ENCODE peak calls at places on chromosomes 1 and 21, in four cellular contexts. P is neural progenitor cell, M is fibroblast of the aortic adventitia, T is cardiac muscle cell. Q is an unnamed sample.

GRCh38 chr1:100752806-100753205 is 33.3 kb downstream of the VCAM1 start:
- DNase-seq in M (no peak), P (no peak), T (peak; percentile 72), Q (no peak)

GRCh38 chr21:27885296-27885711 is 918.4 kb upstream of the ADAMTS5 start:
- DNase-seq in M (no peak), T (no peak), P (no peak), Q (no peak)

GRCh38 chr1:41533016-41533730 is 48.7 kb upstream of the EDN2 start:
- DNase-seq in M (no peak), P (no peak), T (no peak), Q (no peak)

GRCh38 chr1:34872133-34872503 is 12.6 kb upstream of the SMIM12 start:
- DNase-seq in P (no peak), M (no peak), T (no peak), Q (no peak)

GRCh38 chr1:1630191-1630964 is 1.6 kb upstream of the MMP23B start:
- DNase-seq in T (peak; percentile 91), P (peak; percentile 78), M (peak; percentile 25), Q (peak; percentile 92)

GRCh38 chr1:27999055-27999454 is 39.3 kb downstream of the XKR8 start:
- DNase-seq in T (no peak), M (no peak), P (no peak), Q (no peak)

GRCh38 chr1:12314328-12314903 is 84.6 kb downstream of the VPS13D start:
- DNase-seq in M (peak; percentile 68), P (no peak), T (peak; percentile 60), Q (peak; percentile 13)

GRCh38 chr21:26528882-26529281 is 44.2 kb downstream of the CYYR1 start:
- DNase-seq in P (no peak), M (no peak), T (no peak), Q (no peak)

GRCh38 chr1:21201650-21202049 is 25.0 kb upstream of the EIF4G3 start:
- DNase-seq in T (no peak), M (no peak), P (no peak), Q (no peak)

GRCh38 chr21:26883768-26884167 is 38.6 kb upstream of the ADAMTS1 start:
- DNase-seq in P (no peak), M (peak; percentile 37), T (peak; percentile 39), Q (no peak)

GRCh38 chr1:241849345-241849695 is 1.3 kb downstream of the EXO1 start:
- DNase-seq in P (peak; percentile 5), M (no peak), T (no peak), Q (no peak)
- H3K4me3 ChIP-seq in P (peak overlapping the region; percentile 98), M (peak overlapping the region; percentile 88), T (peak overlapping the region; percentile 71), Q (no peak overlapping the region)

GRCh38 chr1:43566382-43567035 is 35.8 kb downstream of the PTPRF start:
- DNase-seq in T (no peak), M (no peak), P (no peak), Q (no peak)

GRCh38 chr1:43569175-43569574 is 38.5 kb downstream of the PTPRF start:
- DNase-seq in T (no peak), M (no peak), P (no peak), Q (no peak)

GRCh38 chr1:43563779-43564616 is 33.3 kb downstream of the PTPRF start:
- DNase-seq in M (peak; percentile 17), P (no peak), T (peak; percentile 60), Q (no peak)

GRCh38 chr1:43565600-43566360 is 35.1 kb downstream of the PTPRF start:
- DNase-seq in M (peak; percentile 33), T (peak; percentile 75), P (peak; percentile 91), Q (no peak)

GRCh38 chr1:43564617-43565348 is 34.1 kb downstream of the PTPRF start:
- DNase-seq in M (no peak), P (no peak), T (no peak), Q (no peak)
- H3K4me3 ChIP-seq in M (no peak overlapping the region), P (no peak overlapping the region), T (no peak overlapping the region), Q (peak overlapping the region; percentile 19)

GRCh38 chr21:31873696-31874599 is 1.1 kb downstream of the HUNK start:
- DNase-seq in T (peak; percentile 18), M (no peak), P (peak; percentile 82), Q (peak; percentile 4)

GRCh38 chr21:31872452-31873274 is at the start of gene HUNK:
- DNase-seq in M (peak; percentile 10), T (peak; percentile 44), P (peak; percentile 86), Q (no peak)

GRCh38 chr21:31870472-31870871 is 2.3 kb upstream of the HUNK start:
- DNase-seq in P (no peak), T (no peak), M (no peak), Q (no peak)

GRCh38 chr21:31873275-31873695 is 465 bp downstream of the HUNK start:
- DNase-seq in M (no peak), P (peak; percentile 66), T (no peak), Q (no peak)

GRCh38 chr21:31872072-31872451 is 758 bp upstream of the HUNK start:
- DNase-seq in M (no peak), T (no peak), P (no peak), Q (no peak)
- H3K4me3 ChIP-seq in M (no peak overlapping the region), T (peak overlapping the region; percentile 95), P (peak overlapping the region; percentile 99), Q (no peak overlapping the region)

DNA sequence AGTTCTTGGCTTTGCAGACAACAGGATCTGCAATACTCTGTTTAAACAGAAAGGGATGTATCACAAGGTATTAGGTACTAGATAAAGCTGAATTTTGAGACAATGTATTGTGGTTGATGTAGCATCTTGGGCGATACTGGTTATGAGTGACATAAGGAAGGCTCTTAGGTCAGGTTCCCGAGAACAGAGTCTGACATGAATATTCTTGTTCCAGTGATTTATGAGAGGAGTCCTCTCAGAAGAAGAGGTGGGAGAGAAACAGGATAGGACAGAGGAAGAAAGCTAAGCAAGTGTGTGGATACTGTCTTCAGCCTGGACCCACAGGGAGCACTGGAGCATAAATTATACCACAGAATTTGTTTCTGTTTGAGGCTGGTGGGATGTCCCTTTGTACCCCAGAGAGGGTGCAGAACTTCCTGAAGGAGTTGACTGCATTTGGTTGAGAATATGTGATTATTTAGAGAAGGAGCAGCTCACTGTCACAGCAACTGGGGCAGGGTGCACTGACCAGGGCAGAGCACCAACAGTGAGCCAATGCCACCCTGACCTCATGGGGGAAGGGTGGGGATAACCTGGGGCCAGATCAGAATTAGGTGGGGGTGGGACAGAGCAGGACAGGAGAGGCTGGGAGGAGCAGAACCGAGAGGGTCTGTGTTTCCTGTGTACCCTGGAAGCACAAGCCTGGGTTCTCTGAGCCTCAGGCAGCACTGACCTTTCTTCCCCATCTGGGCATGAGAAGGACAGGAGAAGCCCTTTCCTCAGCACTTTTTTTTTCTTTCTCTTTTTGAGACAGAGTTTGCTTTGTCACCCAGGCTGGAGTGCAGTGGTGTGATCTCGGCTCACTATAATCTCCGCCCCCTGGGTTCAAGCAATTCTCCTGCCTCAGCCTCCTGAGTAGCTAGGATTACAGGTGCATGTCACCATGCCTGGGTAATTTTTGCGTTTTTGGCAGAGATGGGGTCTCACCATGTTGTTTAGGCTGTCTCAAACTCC is 36.3 kb upstream of the SLC6A9 start:
- DNase-seq in P (no peak), M (no peak), T (no peak), Q (no peak)
- H3K4me3 ChIP-seq in P (no peak overlapping the region), M (no peak overlapping the region), T (no peak overlapping the region), Q (no peak overlapping the region)

GRCh38 chr1:222455188-222455879 is 92.6 kb downstream of the HHIPL2 start:
- DNase-seq in M (peak; percentile 92), P (peak; percentile 82), T (peak; percentile 88), Q (peak; percentile 69)
- H3K4me3 ChIP-seq in M (peak overlapping the region; percentile 9), P (no peak overlapping the region), T (no peak overlapping the region), Q (no peak overlapping the region)

DNA sequence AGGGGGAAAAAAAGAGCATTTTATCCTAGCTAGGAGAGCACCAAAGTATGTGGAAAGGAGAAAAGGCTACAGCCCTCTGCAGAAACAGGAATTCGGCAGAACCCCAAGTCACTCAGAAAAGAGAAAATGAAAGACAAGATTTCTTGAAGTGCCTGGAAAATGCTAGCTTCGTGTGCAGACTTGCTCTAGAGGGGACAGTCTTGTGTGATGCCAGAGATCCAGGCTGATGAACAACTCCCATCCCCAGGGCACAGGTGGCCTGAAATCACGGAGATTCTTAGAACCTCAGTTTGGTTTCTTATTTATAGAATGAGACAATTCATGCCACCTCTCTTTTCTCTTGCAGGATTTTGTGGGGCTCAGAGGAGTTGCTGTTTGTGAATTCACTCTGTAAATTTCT is 61.4 kb downstream of the RUNX1 start:
- DNase-seq in M (no peak), T (no peak), P (no peak), Q (no peak)
- H3K4me3 ChIP-seq in M (no peak overlapping the region), T (no peak overlapping the region), P (no peak overlapping the region), Q (peak overlapping the region; percentile 26)

GRCh38 chr21:38774586-38775285 is 31.0 kb upstream of the ETS2 start:
- DNase-seq in T (no peak), P (no peak), M (no peak), Q (no peak)

GRCh38 chr21:38780879-38781278 is 24.9 kb upstream of the ETS2 start:
- DNase-seq in T (no peak), M (no peak), P (no peak), Q (no peak)

GRCh38 chr21:38777015-38777414 is 28.7 kb upstream of the ETS2 start:
- DNase-seq in M (no peak), P (no peak), T (no peak), Q (no peak)

GRCh38 chr21:38775733-38776132 is 30.0 kb upstream of the ETS2 start:
- DNase-seq in P (no peak), T (no peak), M (no peak), Q (no peak)

DNA sequence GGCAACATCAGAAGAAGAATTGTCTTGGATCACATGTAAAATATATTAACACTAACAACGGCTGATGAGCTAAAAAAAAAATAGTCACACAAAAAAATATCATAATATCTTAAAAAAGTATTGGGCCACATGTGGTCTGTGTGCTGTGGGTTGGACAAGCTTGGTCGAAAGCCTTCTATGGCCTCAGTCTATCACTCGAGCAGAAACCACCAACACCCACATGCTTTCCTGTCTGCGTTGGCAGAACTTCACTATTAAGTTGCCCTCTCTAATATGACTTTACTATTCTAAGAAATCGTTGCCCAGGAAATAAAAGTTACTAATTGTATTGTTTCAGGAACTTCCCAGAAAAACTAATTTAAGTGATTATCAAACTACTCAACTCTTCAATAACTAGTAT is 28.2 kb upstream of the ETS2 start:
- DNase-seq in P (no peak), T (no peak), M (no peak), Q (no peak)
- H3K4me3 ChIP-seq in P (no peak overlapping the region), T (no peak overlapping the region), M (no peak overlapping the region), Q (no peak overlapping the region)

GRCh38 chr1:234611799-234612351 is 1.9 kb upstream of the IRF2BP2 start:
- DNase-seq in T (no peak), M (no peak), P (peak; percentile 48), Q (no peak)

GRCh38 chr1:234613992-234614584 is 4.1 kb upstream of the IRF2BP2 start:
- DNase-seq in M (peak; percentile 83), T (peak; percentile 53), P (no peak), Q (no peak)

GRCh38 chr1:234611153-234611798 is 1.3 kb upstream of the IRF2BP2 start:
- DNase-seq in P (peak; percentile 92), T (peak; percentile 92), M (peak; percentile 95), Q (no peak)

GRCh38 chr1:234612352-234613127 is 2.6 kb upstream of the IRF2BP2 start:
- DNase-seq in T (peak; percentile 99), M (peak; percentile 100), P (peak; percentile 45), Q (peak; percentile 86)

GRCh38 chr1:234613128-234613875 is 3.3 kb upstream of the IRF2BP2 start:
- DNase-seq in T (peak; percentile 95), M (peak; percentile 96), P (no peak), Q (no peak)
- H3K4me3 ChIP-seq in T (no peak overlapping the region), M (peak overlapping the region; percentile 50), P (no peak overlapping the region), Q (peak overlapping the region; percentile 42)

DNA sequence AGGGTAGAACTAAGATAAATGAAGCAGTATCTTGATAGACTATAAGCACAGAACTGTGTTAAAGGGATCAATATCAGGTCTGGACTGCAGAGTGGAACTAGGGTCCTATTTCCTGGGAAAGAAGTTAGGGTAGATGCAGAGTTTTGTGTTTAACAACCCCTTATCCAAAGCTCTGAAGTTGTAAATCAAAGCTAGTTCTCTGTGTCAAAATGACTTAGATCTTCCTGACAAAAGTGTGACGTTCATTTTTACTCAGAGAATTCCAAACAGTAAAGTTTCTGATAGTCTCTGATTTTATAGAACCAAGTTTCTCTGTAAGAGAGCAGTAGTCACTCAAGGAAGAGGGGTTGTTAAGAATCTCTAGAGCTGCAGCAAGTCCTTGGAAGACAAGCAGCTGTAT is 8.3 kb downstream of the NUCKS1 start:
- DNase-seq in P (no peak), M (no peak), T (no peak), Q (no peak)
- H3K4me3 ChIP-seq in P (no peak overlapping the region), M (no peak overlapping the region), T (no peak overlapping the region), Q (no peak overlapping the region)